ENCODE peak calls at places on chromosomes 6 and 20, in six cellular contexts. Q, M, H, A, I and E are unnamed samples.

GRCh38 chr6:4967301-4968030 is 36.4 kb downstream of the RPP40 start:
- DNase-seq in H (no peak), I (no peak), M (no peak), A (no peak), Q (no peak), E (no peak)

GRCh38 chr6:166361080-166361429 is 18.7 kb upstream of the SFT2D1 start:
- DNase-seq in I (no peak), A (peak), Q (no peak), H (peak), M (no peak), E (peak)

GRCh38 chr6:148935705-148936306 is 189.0 kb downstream of the UST start:
- DNase-seq in A (no peak), I (peak), M (no peak), Q (no peak), H (no peak), E (peak)

GRCh38 chr6:5135783-5136376 is 50.7 kb downstream of the PPP1R3G start:
- DNase-seq in I (no peak), H (no peak), A (peak), M (no peak), Q (peak), E (no peak)

GRCh38 chr20:8801686-8802085 is 267.2 kb upstream of the PLCB4 start:
- DNase-seq in I (no peak), A (no peak), H (no peak), Q (no peak), M (no peak), E (no peak)

GRCh38 chr6:42135722-42136121 is 6.7 kb downstream of the C6orf132 start:
- DNase-seq in Q (no peak), H (no peak), A (no peak), I (no peak), M (no peak), E (no peak)

GRCh38 chr20:49595811-49596545 is 28.0 kb upstream of the PTGIS start:
- DNase-seq in M (no peak), H (no peak), A (no peak), I (no peak), Q (no peak), E (no peak)

GRCh38 chr6:43938178-43939101 is 168.4 kb downstream of the VEGFA start:
- DNase-seq in H (no peak), Q (no peak), I (no peak), M (no peak), A (no peak), E (no peak)

GRCh38 chr6:87745966-87746721 is 44.1 kb upstream of the AKIRIN2 start:
- DNase-seq in Q (no peak), M (no peak), H (no peak), A (no peak), I (no peak), E (no peak)

GRCh38 chr20:36217226-36217625 is 19.1 kb upstream of the AAR2 start:
- DNase-seq in Q (peak), I (no peak), M (no peak), A (no peak), H (no peak), E (peak)

GRCh38 chr6:29414588-29414987 is at the start of gene OR12D1:
- DNase-seq in A (no peak), M (no peak), I (peak), H (no peak), Q (no peak), E (peak)

GRCh38 chr6:28207244-28208179 is 17.6 kb upstream of the ZSCAN9 start:
- DNase-seq in Q (no peak), I (peak), H (peak), A (no peak), M (no peak), E (no peak)

GRCh38 chr6:132673376-132674094 is 14.6 kb upstream of the TAAR1 start:
- DNase-seq in Q (peak), H (peak), A (no peak), I (no peak), M (no peak), E (no peak)

GRCh38 chr6:35728663-35729348 is 8.0 kb upstream of the ARMC12 start:
- DNase-seq in H (peak), M (no peak), A (no peak), Q (no peak), I (no peak), E (no peak)

GRCh38 chr20:47574616-47575401 is 73.1 kb downstream of the NCOA3 start:
- DNase-seq in H (no peak), A (no peak), I (no peak), Q (no peak), M (no peak), E (no peak)

GRCh38 chr20:52150440-52151258 is 40.9 kb downstream of the ZFP64 start:
- DNase-seq in H (no peak), Q (peak), A (peak), M (peak), I (no peak), E (peak)

GRCh38 chr6:44176935-44177509 is 18.4 kb downstream of the CAPN11 start:
- DNase-seq in A (no peak), Q (no peak), H (no peak), M (no peak), I (no peak), E (no peak)

GRCh38 chr6:12065321-12066140 is 53.4 kb downstream of the HIVEP1 start:
- DNase-seq in A (no peak), Q (no peak), M (no peak), H (no peak), I (no peak), E (no peak)

GRCh38 chr6:56524891-56525703 is 117.6 kb downstream of the DST start:
- DNase-seq in M (peak), Q (no peak), H (no peak), I (no peak), A (no peak), E (no peak)

GRCh38 chr6:27296106-27296783 is 15.8 kb downstream of the POM121L2 start:
- DNase-seq in Q (no peak), H (no peak), M (no peak), A (no peak), I (no peak), E (no peak)

GRCh38 chr6:144989319-144990099 is 704.4 kb downstream of the UTRN start:
- DNase-seq in I (no peak), M (no peak), A (no peak), Q (no peak), H (no peak), E (no peak)

GRCh38 chr20:37534401-37535157 is 6.9 kb upstream of the BLCAP start:
- DNase-seq in H (no peak), M (no peak), I (peak), Q (peak), A (peak), E (peak)

GRCh38 chr6:117907600-117908245 is 659 bp downstream of the SLC35F1 start:
- DNase-seq in I (no peak), A (no peak), Q (no peak), H (peak), M (no peak), E (no peak)

GRCh38 chr6:107488875-107489635 is 862 bp upstream of the SOBP start:
- DNase-seq in Q (peak), I (peak), M (no peak), A (peak), H (peak), E (peak)

GRCh38 chr6:31272856-31273626 is 1.1 kb upstream of the HLA-C start:
- DNase-seq in M (no peak), A (no peak), Q (no peak), H (no peak), I (no peak), E (no peak)

GRCh38 chr6:56690519-56691200 is 48.0 kb upstream of the DST start:
- DNase-seq in I (no peak), M (no peak), A (no peak), Q (no peak), H (no peak), E (peak)

GRCh38 chr6:14571001-14571400 is 453.4 kb downstream of the CD83 start:
- DNase-seq in A (no peak), M (no peak), H (no peak), Q (no peak), I (no peak), E (no peak)

GRCh38 chr20:24766826-24767622 is 182.0 kb upstream of the CST7 start:
- DNase-seq in A (no peak), H (no peak), M (no peak), Q (no peak), I (no peak), E (no peak)
- H3K27ac ChIP-seq in A (no peak), H (no peak), M (no peak), Q (no peak), I (no peak), E (no peak)

DNA sequence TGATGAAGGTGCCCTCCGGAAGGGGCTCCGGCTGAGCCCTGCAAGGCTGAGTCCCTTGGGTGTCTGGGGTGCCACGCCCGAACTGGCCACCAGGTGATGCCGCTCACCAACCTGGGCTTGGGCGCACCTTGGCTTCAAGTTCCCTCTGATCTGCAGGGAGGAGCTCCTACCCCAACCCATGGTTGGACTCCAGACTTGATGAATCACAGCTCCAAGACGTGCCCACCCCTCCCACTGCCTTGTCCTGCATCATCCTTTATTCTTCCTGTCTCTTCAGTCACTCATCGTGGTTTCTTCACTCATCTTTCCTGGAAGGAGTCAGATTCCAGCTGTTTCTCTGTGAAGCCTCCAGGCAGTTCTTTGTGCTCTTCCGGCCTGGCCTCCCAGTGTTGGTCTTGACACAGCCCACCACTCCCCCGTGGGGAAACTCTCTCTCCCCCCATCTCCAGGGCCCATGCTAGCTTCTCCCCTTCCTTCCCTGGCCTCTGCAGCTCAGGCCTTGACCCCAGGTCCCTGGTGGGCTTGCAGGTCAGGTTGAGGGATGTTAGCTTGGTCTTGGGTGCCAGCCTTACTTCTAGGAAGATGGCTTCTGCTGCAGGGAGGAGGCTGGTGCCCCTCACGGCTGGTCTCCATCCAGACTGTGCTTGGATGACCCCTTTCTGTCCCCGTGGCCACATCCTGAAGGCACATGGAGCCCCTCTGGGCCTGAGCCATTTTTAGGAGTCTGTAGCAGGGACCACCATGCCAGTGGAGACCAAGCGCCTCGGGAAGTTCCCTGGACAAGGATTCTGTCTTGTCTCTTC is 2.6 kb upstream of the ZBP1 start:
- DNase-seq in M (no peak), H (peak), Q (peak), A (no peak), I (peak), E (peak)
- TF ChIP-seq CTCF in M (peak), H (peak), Q (peak), A (peak), I (peak), E (peak)

GRCh38 chr6:116500969-116501433 is 10.4 kb upstream of the CALHM5 start:
- DNase-seq in H (no peak), Q (peak), M (no peak), A (no peak), I (peak), E (no peak)

GRCh38 chr6:116492331-116493067 is 18.9 kb upstream of the CALHM5 start:
- DNase-seq in A (no peak), M (no peak), Q (peak), H (no peak), I (no peak), E (no peak)

GRCh38 chr6:116491610-116492330 is 19.7 kb upstream of the CALHM5 start:
- DNase-seq in H (no peak), Q (no peak), M (no peak), A (no peak), I (no peak), E (no peak)

GRCh38 chr6:116497089-116497676 is 14.3 kb upstream of the CALHM5 start:
- DNase-seq in Q (no peak), M (no peak), H (no peak), I (no peak), A (no peak), E (no peak)
- H3K27ac ChIP-seq in Q (no peak), M (no peak), H (no peak), I (no peak), A (no peak), E (no peak)

GRCh38 chr6:3762359-3762758 is 10.8 kb upstream of the PXDC1 start:
- DNase-seq in A (no peak), Q (no peak), I (no peak), M (no peak), H (no peak), E (no peak)
- TF ChIP-seq CTCF in A (no peak), Q (no peak), I (no peak), M (no peak), H (no peak), E (no peak)

GRCh38 chr6:85111481-85112001 is 338.3 kb upstream of the NT5E start:
- DNase-seq in Q (no peak), M (no peak), I (no peak), H (no peak), A (no peak), E (no peak)
- H3K27ac ChIP-seq in Q (no peak), M (no peak), I (no peak), H (no peak), A (no peak), E (no peak)

GRCh38 chr6:163122365-163122764 is 292.2 kb upstream of the QKI start:
- DNase-seq in I (no peak), Q (no peak), M (no peak), H (no peak), A (no peak), E (no peak)
- TF ChIP-seq CTCF in I (no peak), Q (no peak), M (no peak), H (no peak), A (no peak), E (no peak)

GRCh38 chr6:160276126-160276525 is 17.5 kb upstream of the SLC22A2 start:
- DNase-seq in I (no peak), M (no peak), A (no peak), Q (no peak), H (no peak), E (no peak)
- H3K27ac ChIP-seq in I (no peak), M (no peak), A (no peak), Q (no peak), H (no peak), E (no peak)

DNA sequence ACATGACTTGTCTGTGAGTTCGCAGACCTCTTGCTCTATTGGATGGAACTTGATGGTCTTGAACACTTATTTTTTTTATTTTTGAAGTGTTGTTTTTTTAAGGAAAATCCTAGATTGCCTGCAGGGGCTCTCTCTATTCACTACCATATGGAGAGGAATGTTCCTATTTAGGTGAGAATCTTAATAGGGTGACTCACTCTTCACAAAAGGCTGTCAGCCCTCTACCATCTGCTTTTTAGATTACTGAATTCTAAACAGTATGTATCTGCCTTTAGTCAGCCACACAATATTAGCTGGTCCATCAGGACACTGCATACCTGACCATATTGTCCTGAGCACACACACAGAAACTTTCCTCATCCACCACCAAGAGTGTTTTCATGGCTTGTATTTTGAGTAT is 6.4 kb upstream of the BTBD9 start:
- DNase-seq in Q (no peak), M (no peak), A (no peak), I (peak), H (no peak), E (peak)
- TF ChIP-seq CTCF in Q (no peak), M (no peak), A (no peak), I (no peak), H (no peak), E (no peak)

DNA sequence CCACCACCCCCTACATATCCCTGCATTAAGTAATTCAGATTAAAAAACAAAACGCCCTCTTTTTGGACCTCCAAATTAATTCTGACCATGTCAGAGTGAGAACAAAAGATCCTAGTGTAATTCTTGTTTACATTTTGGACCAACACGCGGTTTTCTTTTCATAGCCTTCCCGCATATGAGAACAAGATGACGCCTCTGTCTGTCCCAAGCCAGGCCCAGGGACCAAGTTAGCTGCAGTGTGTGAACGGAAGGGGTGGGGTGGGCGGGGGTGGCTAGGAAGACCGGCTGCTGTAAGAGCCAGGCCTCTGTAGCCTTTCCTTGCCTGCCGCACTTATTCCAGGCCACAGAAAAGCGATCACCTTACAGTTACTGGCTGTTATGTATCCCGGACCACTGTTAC is 68.0 kb downstream of the PLCG1 start:
- DNase-seq in M (no peak), I (no peak), Q (no peak), H (no peak), A (no peak), E (no peak)
- H3K27ac ChIP-seq in M (no peak), I (no peak), Q (no peak), H (no peak), A (peak), E (no peak)